ENCODE peak calls at places on chromosomes 12 and 14, in four cellular contexts. Y, C, K and N are unnamed samples.

GRCh38 chr12:124745891-124746570 is 117.6 kb downstream of the SCARB1 start:
- DNase-seq in C (peak), Y (peak), K (peak), N (peak)

GRCh38 chr12:112514926-112515642 is 96.3 kb downstream of the PTPN11 start:
- DNase-seq in K (no peak), Y (no peak), C (no peak), N (peak)

GRCh38 chr14:31880935-31881334 is 196.2 kb upstream of the ARHGAP5 start:
- DNase-seq in Y (peak), K (peak), C (no peak), N (peak)

GRCh38 chr12:124419292-124420040 is 124.6 kb downstream of the RFLNA start:
- DNase-seq in C (no peak), K (no peak), Y (no peak), N (no peak)

GRCh38 chr12:52434096-52434733 is at the start of gene KRT75:
- DNase-seq in K (peak), C (no peak), Y (peak), N (peak)

GRCh38 chr14:102655154-102655553 is 62.7 kb downstream of the RCOR1 start:
- DNase-seq in K (peak), Y (peak), C (no peak), N (peak)

GRCh38 chr12:121786441-121786825 is 7.1 kb downstream of the RHOF start:
- DNase-seq in K (peak), C (no peak), Y (peak), N (peak)

GRCh38 chr12:60269611-60270269 is 673.9 kb downstream of the SLC16A7 start:
- DNase-seq in K (no peak), C (no peak), Y (no peak), N (no peak)

GRCh38 chr12:107670999-107671643 is 14.5 kb upstream of the PWP1 start:
- DNase-seq in C (peak), K (no peak), Y (peak), N (no peak)

GRCh38 chr14:24132061-24132685 is 1.7 kb downstream of the FITM1 start:
- DNase-seq in C (no peak), Y (no peak), K (no peak), N (peak)

GRCh38 chr14:44995770-44996294 is 33.8 kb downstream of the TOGARAM1 start:
- DNase-seq in C (no peak), K (peak), Y (no peak), N (no peak)

GRCh38 chr12:124130717-124131670 is 158.0 kb downstream of the ZNF664 start:
- DNase-seq in Y (no peak), C (no peak), K (no peak), N (no peak)

GRCh38 chr14:51295666-51296263 is 55.7 kb downstream of the TMX1 start:
- DNase-seq in C (no peak), K (peak), Y (peak), N (peak)

GRCh38 chr12:45605624-45606023 is 123.9 kb upstream of the ARID2 start:
- DNase-seq in C (no peak), Y (no peak), K (no peak), N (no peak)

GRCh38 chr12:20214286-20214685 is 154.1 kb upstream of the PDE3A start:
- DNase-seq in K (peak), C (no peak), Y (no peak), N (no peak)

GRCh38 chr14:75411194-75411552 is 16.6 kb upstream of the JDP2 start:
- DNase-seq in K (no peak), Y (no peak), C (no peak), N (no peak)

GRCh38 chr14:38279556-38279955 is 23.7 kb upstream of the CLEC14A start:
- DNase-seq in Y (no peak), K (no peak), C (no peak), N (no peak)

GRCh38 chr14:79749051-79749450 is 462.3 kb downstream of the DIO2 start:
- DNase-seq in Y (no peak), K (no peak), C (no peak), N (no peak)

GRCh38 chr12:52907092-52907810 is 2.4 kb upstream of the KRT8 start:
- DNase-seq in C (no peak), K (peak), Y (peak), N (peak)

GRCh38 chr12:37666069-37666781 is 650.3 kb upstream of the ALG10B start:
- DNase-seq in Y (no peak), K (no peak), C (no peak), N (no peak)

GRCh38 chr14:28375295-28375694 is 391.3 kb upstream of the FOXG1 start:
- DNase-seq in Y (peak), K (peak), C (peak), N (peak)

GRCh38 chr12:60394680-60395079 is 798.9 kb downstream of the SLC16A7 start:
- DNase-seq in C (no peak), Y (peak), K (peak), N (peak)

GRCh38 chr12:111222027-111222414 is 146.9 kb downstream of the PHETA1 start:
- DNase-seq in K (no peak), Y (no peak), C (no peak), N (no peak)

GRCh38 chr12:123767613-123768012 is 5.5 kb downstream of the DNAH10 start:
- DNase-seq in C (no peak), Y (no peak), K (no peak), N (no peak)

GRCh38 chr12:452667-453210 is 7.0 kb upstream of the B4GALNT3 start:
- DNase-seq in K (no peak), Y (no peak), C (no peak), N (no peak)

GRCh38 chr14:91893659-91894058 is 26.3 kb upstream of the TC2N start:
- DNase-seq in Y (no peak), C (no peak), K (no peak), N (no peak)

GRCh38 chr12:63362166-63362565 is 211.2 kb upstream of the AVPR1A start:
- DNase-seq in C (no peak), Y (no peak), K (no peak), N (no peak)

GRCh38 chr12:105166736-105167135 is 59.2 kb downstream of the WASHC4 start:
- DNase-seq in Y (no peak), K (no peak), C (no peak), N (no peak)

GRCh38 chr14:59032821-59033220 is 155.6 kb upstream of the DAAM1 start:
- DNase-seq in C (no peak), Y (no peak), K (peak), N (no peak)

GRCh38 chr14:50763386-50764007 is 67.5 kb downstream of the NIN start:
- DNase-seq in Y (peak), K (peak), C (no peak), N (no peak)

GRCh38 chr14:99188721-99189120 is 83.3 kb downstream of the BCL11B start:
- DNase-seq in Y (no peak), C (peak), K (no peak), N (no peak)
- TF ChIP-seq CTCF in Y (no peak), C (peak), K (no peak), N (no peak)

GRCh38 chr14:74239848-74240793 is 872 bp downstream of the VSX2 start:
- DNase-seq in Y (no peak), C (peak), K (no peak), N (no peak)
- TF ChIP-seq EZH2 in Y (no peak), C (peak), K (peak), N (peak)

GRCh38 chr12:120242971-120243699 is 22.4 kb downstream of the PXN start:
- DNase-seq in Y (no peak), K (no peak), C (no peak), N (no peak)

GRCh38 chr12:120249266-120249874 is 16.2 kb downstream of the PXN start:
- DNase-seq in Y (no peak), C (no peak), K (no peak), N (no peak)

GRCh38 chr12:120249875-120250795 is 15.4 kb downstream of the PXN start:
- DNase-seq in C (no peak), K (no peak), Y (no peak), N (no peak)

GRCh38 chr12:120247183-120247582 is 18.3 kb downstream of the PXN start:
- DNase-seq in K (no peak), C (no peak), Y (no peak), N (no peak)

DNA sequence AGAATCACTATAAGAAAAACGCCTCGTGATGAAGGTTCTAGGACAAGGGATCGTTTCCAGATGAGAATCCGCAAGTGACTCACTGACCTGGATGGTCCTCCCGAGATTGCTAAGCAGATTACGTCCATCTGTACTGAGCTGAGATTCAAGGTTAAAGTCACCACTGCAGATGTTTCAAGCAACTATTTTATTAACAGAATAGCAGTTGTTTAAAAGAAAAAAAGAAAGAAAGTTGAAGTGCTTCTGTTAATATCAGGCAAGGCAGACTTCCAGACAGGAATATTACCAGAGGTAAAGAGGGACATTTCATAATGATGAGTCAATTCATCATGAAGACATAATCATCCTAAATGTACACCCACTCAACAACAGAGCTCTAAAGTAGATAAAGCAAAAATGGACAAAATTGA is 17.9 kb downstream of the PXN start:
- DNase-seq in K (peak), Y (peak), C (no peak), N (peak)
- H3K4me2 ChIP-seq in K (peak), Y (peak), C (no peak), N (peak)

GRCh38 chr14:60265163-60265562 is 16.1 kb downstream of the PPM1A start:
- DNase-seq in C (no peak), Y (no peak), K (no peak), N (no peak)

GRCh38 chr14:60272177-60272576 is 23.2 kb downstream of the PPM1A start:
- DNase-seq in Y (peak), K (no peak), C (no peak), N (no peak)

DNA sequence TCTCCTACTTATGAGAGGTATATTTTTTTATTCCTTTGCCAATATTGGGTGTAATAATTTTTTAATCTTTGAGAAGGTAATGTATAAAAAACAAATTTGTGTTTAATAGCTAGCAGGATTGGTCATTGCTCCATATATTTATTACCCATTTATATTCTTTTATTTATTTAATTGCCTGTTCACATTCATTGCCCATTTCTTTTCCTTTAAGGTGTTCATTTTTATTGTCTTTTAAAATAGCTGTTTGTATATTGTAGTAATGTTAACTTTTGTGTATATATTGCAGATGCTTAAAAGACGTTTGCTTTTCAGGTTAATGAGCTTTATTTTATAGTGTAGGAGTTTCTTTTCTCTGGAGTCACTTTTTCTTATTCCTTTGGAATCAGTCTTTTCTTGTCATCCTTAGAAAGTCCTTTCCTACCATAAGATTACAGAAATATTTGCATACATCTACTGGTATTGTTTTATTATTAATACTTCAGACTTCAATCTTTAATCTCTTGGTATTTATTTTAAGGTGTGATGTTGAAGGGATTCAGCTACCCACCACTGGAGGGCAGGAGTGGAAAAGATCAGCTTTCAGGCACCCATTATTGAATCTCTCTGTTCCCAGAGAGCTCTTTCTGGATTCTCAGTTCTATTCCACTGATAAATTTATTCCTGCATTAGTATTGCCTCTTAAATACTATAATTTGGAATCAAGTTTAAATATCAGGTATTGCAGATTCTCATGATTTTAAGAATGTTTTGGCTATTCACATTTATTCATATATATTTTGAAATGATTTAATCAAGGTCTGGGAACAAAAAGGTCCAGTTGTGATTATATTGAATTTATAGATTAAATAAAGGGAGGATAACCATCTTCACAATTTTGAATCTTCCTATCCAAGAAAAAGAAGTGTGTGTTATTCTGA is 17.3 kb downstream of the PPM1A start:
- DNase-seq in Y (peak), C (peak), K (no peak), N (peak)
- TF ChIP-seq CTCF in Y (peak), C (peak), K (peak), N (peak)

GRCh38 chr14:76715102-76715926 is 46.0 kb upstream of the VASH1 start:
- DNase-seq in C (peak), Y (no peak), K (no peak), N (no peak)
- TF ChIP-seq EZH2 in C (no peak), Y (no peak), K (no peak), N (no peak)

GRCh38 chr14:49691031-49691430 is 1.9 kb upstream of the KLHDC1 start:
- DNase-seq in Y (no peak), K (no peak), C (no peak), N (no peak)
- H3K4me2 ChIP-seq in Y (no peak), K (peak), C (peak), N (no peak)

GRCh38 chr14:85317491-85318021 is 212.4 kb upstream of the FLRT2 start:
- DNase-seq in K (peak), Y (peak), C (no peak), N (peak)

GRCh38 chr14:85316701-85317100 is 213.2 kb upstream of the FLRT2 start:
- DNase-seq in C (no peak), Y (no peak), K (peak), N (peak)

GRCh38 chr14:85315891-85316290 is 214.1 kb upstream of the FLRT2 start:
- DNase-seq in C (no peak), Y (no peak), K (no peak), N (no peak)

GRCh38 chr14:85319998-85320397 is 209.9 kb upstream of the FLRT2 start:
- DNase-seq in Y (peak), K (peak), C (no peak), N (peak)

DNA sequence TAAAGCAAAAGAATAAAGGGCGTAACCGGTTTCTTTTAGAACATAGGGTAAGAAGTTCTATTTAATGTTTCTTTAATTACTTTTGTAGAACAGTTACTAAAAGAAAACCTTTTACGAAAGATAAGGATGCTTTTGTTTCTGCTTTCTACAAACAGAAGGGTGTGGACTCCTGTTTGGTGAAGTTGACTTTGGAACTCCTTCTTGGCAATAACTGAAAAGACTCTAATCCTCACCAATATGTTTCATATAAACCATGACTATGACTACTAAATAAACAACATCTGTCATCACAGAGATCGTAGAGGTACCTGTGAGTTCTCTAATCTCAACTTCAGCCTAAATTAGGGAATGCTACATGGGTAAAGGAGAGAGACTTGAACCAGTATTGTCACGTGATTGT is 210.8 kb upstream of the FLRT2 start:
- DNase-seq in K (no peak), C (no peak), Y (peak), N (no peak)
- TF ChIP-seq CTCF in K (no peak), C (no peak), Y (no peak), N (no peak)